ENCODE peak calls at places on chromosomes 2 and 18, in four cellular contexts. One of them, this sample, is unnamed.

GRCh38 chr2:62300925-62301324 is 105.0 kb downstream of the B3GNT2 start:
- DNase-seq in IMR-90: peak; percentile 6
- DNase-seq in H1: no peak
- DNase-seq in H9: no peak
- DNase-seq in this sample: no peak

GRCh38 chr2:848099-848498 is 102.5 kb upstream of the SNTG2 start:
- DNase-seq in H1: no peak
- DNase-seq in H9: no peak
- DNase-seq in IMR-90: no peak
- DNase-seq in this sample: no peak

GRCh38 chr2:241147336-241147735 is 1.9 kb downstream of the PASK start:
- DNase-seq in IMR-90: no peak
- DNase-seq in H1: no peak
- DNase-seq in H9: no peak
- DNase-seq in this sample: no peak

GRCh38 chr2:113175101-113175628 is 1.4 kb downstream of the PSD4 start:
- DNase-seq in H1: no peak
- DNase-seq in IMR-90: no peak
- DNase-seq in H9: no peak
- DNase-seq in this sample: peak; percentile 32

GRCh38 chr2:121284424-121285076 is 452 bp downstream of the TFCP2L1 start:
- DNase-seq in H9: no peak
- DNase-seq in H1: no peak
- DNase-seq in IMR-90: no peak
- DNase-seq in this sample: peak; percentile 19

GRCh38 chr2:215830313-215830712 is 183.0 kb downstream of the MREG start:
- DNase-seq in IMR-90: peak; percentile 67
- DNase-seq in H9: no peak
- DNase-seq in H1: no peak
- DNase-seq in this sample: no peak

GRCh38 chr2:62034715-62035114 is 129.2 kb downstream of the COMMD1 start:
- DNase-seq in H1: no peak
- DNase-seq in H9: no peak
- DNase-seq in IMR-90: no peak
- DNase-seq in this sample: no peak

GRCh38 chr2:193963472-193964119 is 1693.4 kb upstream of the SLC39A10 start:
- DNase-seq in IMR-90: no peak
- DNase-seq in H9: no peak
- DNase-seq in H1: no peak
- DNase-seq in this sample: peak; percentile 53

GRCh38 chr2:10161961-10162441 is 39.5 kb downstream of the RRM2 start:
- DNase-seq in H9: no peak
- DNase-seq in H1: no peak
- DNase-seq in IMR-90: no peak
- DNase-seq in this sample: no peak

GRCh38 chr2:15458277-15458676 is 102.9 kb downstream of the NBAS start:
- DNase-seq in IMR-90: no peak
- DNase-seq in H1: no peak
- DNase-seq in H9: no peak
- DNase-seq in this sample: peak; percentile 59

GRCh38 chr18:5197032-5197434 is at the start of gene AKAIN1:
- DNase-seq in H9: peak; percentile 78
- DNase-seq in H1: no peak
- DNase-seq in IMR-90: peak; percentile 18
- DNase-seq in this sample: peak; percentile 85

GRCh38 chr18:68083131-68083530 is 566.6 kb upstream of the DSEL start:
- DNase-seq in H1: no peak
- DNase-seq in IMR-90: peak; percentile 93
- DNase-seq in H9: no peak
- DNase-seq in this sample: no peak

GRCh38 chr2:1824202-1824905 is 80.0 kb upstream of the PXDN start:
- DNase-seq in H9: no peak
- DNase-seq in IMR-90: no peak
- DNase-seq in H1: no peak
- DNase-seq in this sample: no peak

GRCh38 chr2:102826904-102827303 is 65.1 kb downstream of the TMEM182 start:
- DNase-seq in H9: no peak
- DNase-seq in IMR-90: peak; percentile 16
- DNase-seq in H1: no peak
- DNase-seq in this sample: peak; percentile 31

GRCh38 chr2:240799183-240799740 is 20.8 kb downstream of the KIF1A start:
- DNase-seq in H1: no peak
- DNase-seq in H9: no peak
- DNase-seq in IMR-90: no peak
- DNase-seq in this sample: no peak

GRCh38 chr2:136253288-136254004 is 135.5 kb upstream of the CXCR4 start:
- DNase-seq in H1: no peak
- DNase-seq in IMR-90: no peak
- DNase-seq in H9: no peak
- DNase-seq in this sample: no peak

GRCh38 chr2:164625378-164625971 is 4.2 kb upstream of the GRB14 start:
- DNase-seq in H9: no peak
- DNase-seq in H1: no peak
- DNase-seq in IMR-90: no peak
- DNase-seq in this sample: no peak

GRCh38 chr2:33372940-33373553 is 103.4 kb upstream of the RASGRP3 start:
- DNase-seq in H1: no peak
- DNase-seq in IMR-90: peak; percentile 28
- DNase-seq in H9: no peak
- DNase-seq in this sample: peak; percentile 60

GRCh38 chr2:11873346-11873745 is 126.9 kb downstream of the LPIN1 start:
- DNase-seq in H9: no peak
- DNase-seq in IMR-90: no peak
- DNase-seq in H1: no peak
- DNase-seq in this sample: no peak

GRCh38 chr2:17429130-17429529 is 89.1 kb downstream of the RAD51AP2 start:
- DNase-seq in H1: no peak
- DNase-seq in IMR-90: peak; percentile 3
- DNase-seq in H9: no peak
- DNase-seq in this sample: no peak

GRCh38 chr2:35973132-35973736 is 382.3 kb upstream of the CRIM1 start:
- DNase-seq in IMR-90: peak; percentile 42
- DNase-seq in H9: no peak
- DNase-seq in H1: no peak
- DNase-seq in this sample: peak; percentile 62

GRCh38 chr18:5977022-5977421 is 81.7 kb upstream of the TMEM200C start:
- DNase-seq in IMR-90: no peak
- DNase-seq in H9: no peak
- DNase-seq in H1: no peak
- DNase-seq in this sample: no peak

GRCh38 chr2:231299267-231299666 is 96.2 kb upstream of the B3GNT7 start:
- DNase-seq in H9: no peak
- DNase-seq in IMR-90: no peak
- DNase-seq in H1: no peak
- DNase-seq in this sample: no peak

GRCh38 chr18:7358989-7359726 is 128.3 kb downstream of the LRRC30 start:
- DNase-seq in H1: no peak
- DNase-seq in H9: no peak
- DNase-seq in IMR-90: no peak
- DNase-seq in this sample: peak; percentile 55

GRCh38 chr2:129302106-129302505 is 677.4 kb upstream of the RAB6C start:
- DNase-seq in IMR-90: no peak
- DNase-seq in H1: no peak
- DNase-seq in H9: no peak
- DNase-seq in this sample: no peak

GRCh38 chr2:56191617-56192016 is 7.8 kb downstream of the CCDC85A start:
- DNase-seq in H1: no peak
- DNase-seq in IMR-90: peak; percentile 4
- DNase-seq in H9: peak; percentile 46
- DNase-seq in this sample: peak; percentile 75

GRCh38 chr2:176109226-176109954 is 2.3 kb downstream of the HOXD11 start:
- DNase-seq in IMR-90: no peak
- DNase-seq in H1: no peak
- DNase-seq in H9: peak; percentile 23
- DNase-seq in this sample: no peak

GRCh38 chr2:70515938-70516337 is 37.7 kb downstream of the TGFA start:
- DNase-seq in H9: no peak
- DNase-seq in IMR-90: no peak
- DNase-seq in H1: no peak
- DNase-seq in this sample: no peak

GRCh38 chr2:217714268-217714643 is 288.5 kb downstream of the TNS1 start:
- DNase-seq in IMR-90: peak; percentile 56
- DNase-seq in H9: no peak
- DNase-seq in H1: no peak
- DNase-seq in this sample: peak; percentile 25

GRCh38 chr2:54977149-54977548 is 73.1 kb downstream of the RTN4 start:
- DNase-seq in H1: no peak
- DNase-seq in IMR-90: no peak
- DNase-seq in H9: no peak
- DNase-seq in this sample: no peak

GRCh38 chr2:182891611-182892010 is 25.2 kb upstream of the FRZB start:
- DNase-seq in H9: no peak
- DNase-seq in H1: no peak
- DNase-seq in IMR-90: no peak
- DNase-seq in this sample: no peak
- H4K5ac ChIP-seq in H9: no peak overlapping the region
- H4K5ac ChIP-seq in H1: no peak overlapping the region
- H4K5ac ChIP-seq in IMR-90: no peak overlapping the region
- H4K5ac ChIP-seq in this sample: no peak overlapping the region

GRCh38 chr2:189298481-189298880 is 118.9 kb upstream of the COL5A2 start:
- DNase-seq in H1: no peak
- DNase-seq in IMR-90: peak; percentile 58
- DNase-seq in H9: no peak
- DNase-seq in this sample: no peak
- H4K5ac ChIP-seq in H1: no peak overlapping the region
- H4K5ac ChIP-seq in IMR-90: peak overlapping the region; percentile 66
- H4K5ac ChIP-seq in H9: no peak overlapping the region
- H4K5ac ChIP-seq in this sample: no peak overlapping the region

GRCh38 chr2:212119591-212119990 is 419.0 kb downstream of the ERBB4 start:
- DNase-seq in H9: no peak
- DNase-seq in IMR-90: no peak
- DNase-seq in H1: no peak
- DNase-seq in this sample: no peak
- H4K5ac ChIP-seq in H9: no peak overlapping the region
- H4K5ac ChIP-seq in IMR-90: no peak overlapping the region
- H4K5ac ChIP-seq in H1: no peak overlapping the region
- H4K5ac ChIP-seq in this sample: no peak overlapping the region

DNA sequence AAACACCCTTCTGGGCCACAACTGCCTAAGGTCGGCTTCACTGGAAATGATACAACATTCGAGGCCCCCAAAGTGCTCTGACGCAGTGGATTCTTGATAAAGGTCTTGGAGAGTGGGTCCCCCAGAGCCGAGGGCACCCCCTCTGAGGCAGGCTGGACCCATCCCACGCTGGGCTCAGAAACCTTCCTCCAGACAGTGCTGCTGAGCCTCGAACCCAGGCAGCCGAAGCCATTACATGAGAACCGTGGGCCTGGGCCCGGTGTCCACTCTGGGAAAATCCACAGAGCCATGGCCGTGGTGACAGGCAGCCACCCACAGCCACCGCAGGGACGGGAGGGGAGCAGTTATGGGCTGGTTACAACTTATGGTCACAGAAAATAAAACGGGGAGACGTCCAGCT is 81.4 kb upstream of the ID2 start:
- DNase-seq in IMR-90: no peak
- DNase-seq in H9: no peak
- DNase-seq in H1: no peak
- DNase-seq in this sample: no peak
- H4K5ac ChIP-seq in IMR-90: no peak overlapping the region
- H4K5ac ChIP-seq in H9: no peak overlapping the region
- H4K5ac ChIP-seq in H1: no peak overlapping the region
- H4K5ac ChIP-seq in this sample: no peak overlapping the region

GRCh38 chr2:239595711-239596110 is 194.9 kb upstream of the HDAC4 start:
- DNase-seq in IMR-90: no peak
- DNase-seq in H9: no peak
- DNase-seq in H1: no peak
- DNase-seq in this sample: no peak

GRCh38 chr2:239596298-239596697 is 195.5 kb upstream of the HDAC4 start:
- DNase-seq in H9: peak; percentile 8
- DNase-seq in IMR-90: no peak
- DNase-seq in H1: no peak
- DNase-seq in this sample: peak; percentile 16

GRCh38 chr2:239597216-239597615 is 196.4 kb upstream of the HDAC4 start:
- DNase-seq in H1: no peak
- DNase-seq in H9: peak; percentile 14
- DNase-seq in IMR-90: no peak
- DNase-seq in this sample: no peak

GRCh38 chr2:239598011-239598731 is 197.4 kb upstream of the HDAC4 start:
- DNase-seq in H9: no peak
- DNase-seq in H1: no peak
- DNase-seq in IMR-90: no peak
- DNase-seq in this sample: no peak

GRCh38 chr2:239596792-239597191 is 196.0 kb upstream of the HDAC4 start:
- DNase-seq in H9: no peak
- DNase-seq in H1: no peak
- DNase-seq in IMR-90: no peak
- DNase-seq in this sample: no peak
- H4K5ac ChIP-seq in H9: no peak overlapping the region
- H4K5ac ChIP-seq in H1: no peak overlapping the region
- H4K5ac ChIP-seq in IMR-90: no peak overlapping the region
- H4K5ac ChIP-seq in this sample: no peak overlapping the region

GRCh38 chr2:152097291-152098032 is 1.4 kb downstream of the CACNB4 start:
- DNase-seq in H9: no peak
- DNase-seq in IMR-90: peak; percentile 19
- DNase-seq in H1: no peak
- DNase-seq in this sample: peak; percentile 23

GRCh38 chr2:152099655-152100050 is 809 bp upstream of the CACNB4 start:
- DNase-seq in H1: no peak
- DNase-seq in H9: no peak
- DNase-seq in IMR-90: no peak
- DNase-seq in this sample: no peak

GRCh38 chr2:152098798-152099654 is at the start of gene CACNB4:
- DNase-seq in H1: peak; percentile 27
- DNase-seq in H9: peak; percentile 75
- DNase-seq in IMR-90: no peak
- DNase-seq in this sample: peak; percentile 25

GRCh38 chr2:152100961-152101360 is 2.1 kb upstream of the CACNB4 start:
- DNase-seq in IMR-90: no peak
- DNase-seq in H1: no peak
- DNase-seq in H9: no peak
- DNase-seq in this sample: no peak

DNA sequence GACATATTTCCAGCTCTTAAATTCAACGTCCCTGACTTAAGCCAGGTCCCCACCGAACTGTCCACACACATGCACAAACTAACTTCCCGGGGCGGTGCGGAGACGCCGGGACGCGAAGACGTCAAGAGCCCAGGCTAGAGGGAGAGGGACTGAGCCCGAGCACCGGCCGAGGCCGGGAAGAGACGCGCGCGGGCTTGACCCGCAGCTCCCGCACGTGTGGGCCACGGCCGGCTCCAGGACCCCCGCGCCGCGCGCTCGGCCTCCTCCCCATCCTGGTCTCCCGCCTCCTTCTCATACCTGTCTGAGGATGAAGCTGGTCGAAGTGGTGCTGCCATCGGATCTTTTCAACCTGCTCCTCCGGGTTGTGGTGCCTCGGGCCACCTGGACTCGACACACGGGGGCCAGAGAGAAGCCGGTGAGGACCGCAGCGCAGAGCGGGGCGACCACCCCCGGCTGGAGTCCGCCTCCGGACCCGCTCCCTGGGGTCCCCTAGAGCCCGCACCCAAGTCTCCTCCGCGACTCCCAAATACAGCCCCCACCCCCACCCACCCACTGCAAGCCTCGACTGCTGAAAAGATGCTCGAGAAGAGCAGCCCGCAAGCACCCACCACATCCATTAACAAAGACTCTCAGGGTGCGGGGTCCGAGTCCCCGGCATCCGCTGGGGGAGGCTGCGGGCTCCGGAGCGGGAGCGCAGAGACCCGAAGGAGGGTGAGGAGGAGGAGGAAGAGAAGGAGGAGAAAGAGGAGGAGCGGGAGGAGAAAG is 629 bp downstream of the CACNB4 start:
- DNase-seq in H1: no peak
- DNase-seq in H9: peak; percentile 59
- DNase-seq in IMR-90: no peak
- DNase-seq in this sample: peak; percentile 23
- H4K5ac ChIP-seq in H1: no peak overlapping the region
- H4K5ac ChIP-seq in H9: no peak overlapping the region
- H4K5ac ChIP-seq in IMR-90: no peak overlapping the region
- H4K5ac ChIP-seq in this sample: no peak overlapping the region